ENCODE peak calls at places on chromosomes 1 and 21, in four cellular contexts. X, U, Q and I are unnamed samples.

GRCh38 chr1:225896937-225897549 is 8.1 kb upstream of the LEFTY1 start:
- DNase-seq in X (peak), Q (peak), U (peak), I (no peak)

GRCh38 chr1:9180077-9180819 is 51.3 kb upstream of the GPR157 start:
- DNase-seq in Q (peak), U (no peak), X (peak), I (peak)

GRCh38 chr1:236489710-236490377 is 33.9 kb upstream of the LGALS8 start:
- DNase-seq in X (peak), Q (peak), U (peak), I (no peak)

GRCh38 chr1:236920270-236920894 is 83.9 kb downstream of the MT1HL1 start:
- DNase-seq in U (no peak), X (no peak), Q (no peak), I (no peak)

GRCh38 chr1:234619794-234620247 is 9.8 kb upstream of the IRF2BP2 start:
- DNase-seq in Q (no peak), X (no peak), U (no peak), I (no peak)

GRCh38 chr1:108609483-108610066 is 49.7 kb downstream of the EEIG2 start:
- DNase-seq in X (no peak), U (no peak), Q (no peak), I (no peak)

GRCh38 chr1:162908780-162909179 is 47.8 kb upstream of the CCDC190 start:
- DNase-seq in Q (peak), U (no peak), X (peak), I (no peak)

GRCh38 chr1:59903136-59903754 is 23.3 kb downstream of the CYP2J2 start:
- DNase-seq in U (peak), X (peak), Q (no peak), I (peak)

GRCh38 chr1:247332215-247332900 is 691 bp upstream of the ZNF496 start:
- DNase-seq in X (peak), U (peak), Q (peak), I (peak)

GRCh38 chr1:16028237-16029002 is 6.6 kb downstream of the CLCNKA start:
- DNase-seq in U (no peak), X (no peak), Q (no peak), I (no peak)

GRCh38 chr1:16033101-16033632 is 10.4 kb upstream of the CLCNKB start:
- DNase-seq in Q (no peak), U (no peak), X (no peak), I (no peak)

GRCh38 chr1:16031551-16031950 is 9.7 kb downstream of the CLCNKA start:
- DNase-seq in Q (no peak), X (no peak), U (no peak), I (no peak)

GRCh38 chr1:16029288-16029687 is 7.5 kb downstream of the CLCNKA start:
- DNase-seq in Q (no peak), X (no peak), U (no peak), I (no peak)

GRCh38 chr1:16032388-16033100 is 10.7 kb downstream of the CLCNKA start:
- DNase-seq in Q (peak), U (peak), X (peak), I (peak)
- H4K8ac ChIP-seq in Q (no peak), U (no peak), X (no peak), I (no peak)

GRCh38 chr1:47927165-47927564 is 70.0 kb downstream of the TRABD2B start:
- DNase-seq in Q (no peak), X (no peak), U (no peak), I (no peak)
- H4K8ac ChIP-seq in Q (no peak), X (no peak), U (no peak), I (no peak)

GRCh38 chr1:1287288-1288110 is 7.3 kb downstream of the SCNN1D start:
- DNase-seq in U (no peak), X (no peak), Q (no peak), I (no peak)
- H4K8ac ChIP-seq in U (no peak), X (no peak), Q (no peak), I (no peak)

GRCh38 chr21:44292812-44293195 is 7.0 kb upstream of the PFKL start:
- DNase-seq in Q (no peak), U (no peak), X (no peak), I (no peak)
- H4K8ac ChIP-seq in Q (no peak), U (no peak), X (no peak), I (no peak)

DNA sequence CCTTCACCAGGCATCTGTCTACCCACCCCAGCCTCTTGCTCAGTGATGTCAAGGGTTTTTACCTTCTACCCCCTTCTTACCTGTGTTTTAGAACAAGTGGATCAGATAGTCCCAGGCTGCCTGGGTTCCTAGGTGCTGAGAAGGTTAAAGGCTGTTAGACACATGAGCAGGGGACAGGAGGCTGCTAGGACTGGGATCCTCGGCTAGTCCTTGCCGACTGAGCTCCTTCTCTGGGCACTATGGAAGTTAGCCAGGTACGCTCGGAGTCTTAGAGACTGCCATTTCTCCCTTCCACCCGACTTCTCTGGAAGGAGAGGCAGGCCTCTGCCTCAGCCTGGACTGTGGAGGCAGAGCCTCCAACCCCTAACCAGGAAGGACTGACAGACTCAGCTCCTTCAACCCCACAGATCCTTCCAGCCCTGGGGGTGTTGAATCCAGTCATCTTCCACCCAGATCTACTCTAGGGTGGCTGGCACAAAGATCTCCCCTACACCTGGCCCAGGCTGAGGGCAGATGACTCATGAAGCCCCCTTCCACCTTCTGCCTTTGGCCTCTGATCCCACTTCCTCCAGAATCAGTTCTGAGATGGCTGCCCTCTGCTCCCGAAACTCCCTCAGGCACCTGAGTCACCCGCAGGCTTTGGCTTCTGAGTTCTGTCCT is at the start of gene DYNLT4:
- DNase-seq in Q (no peak), X (no peak), U (no peak), I (no peak)
- H4K8ac ChIP-seq in Q (peak), X (peak), U (no peak), I (peak)

DNA sequence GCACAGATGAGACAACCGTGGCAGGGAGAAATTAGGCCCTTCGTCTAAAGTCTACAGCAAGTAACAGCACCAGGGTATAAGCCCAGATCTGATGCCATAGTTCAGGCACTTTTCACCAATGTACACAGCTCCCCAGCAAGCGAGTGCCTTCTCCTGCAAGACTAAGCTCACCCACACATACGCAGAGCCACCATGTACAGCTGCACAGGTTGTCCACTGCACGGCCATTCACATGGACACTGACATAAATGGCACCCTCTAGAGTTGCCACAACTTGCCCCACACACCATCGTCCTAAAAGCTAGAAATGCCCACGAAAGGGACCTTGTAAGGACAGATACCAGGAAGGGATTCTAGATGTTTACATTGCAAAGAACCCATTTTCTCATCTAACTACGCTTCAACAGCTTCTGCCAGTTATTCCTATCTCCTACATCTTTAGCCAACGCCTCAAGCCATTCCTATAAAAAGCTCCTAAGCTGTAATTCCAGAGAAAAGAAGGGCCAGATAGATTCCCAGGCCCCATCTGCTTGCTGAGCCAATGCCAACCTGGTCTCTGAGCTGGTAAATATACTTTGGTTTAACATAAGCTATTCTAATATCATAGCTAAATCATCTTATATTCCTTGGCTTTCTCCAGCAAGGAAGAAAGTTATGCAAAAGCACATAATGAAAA is 174.0 kb upstream of the KAZN start:
- DNase-seq in Q (no peak), U (no peak), X (no peak), I (no peak)
- H4K8ac ChIP-seq in Q (no peak), U (no peak), X (no peak), I (no peak)

GRCh38 chr1:107263291-107263790 is 122.5 kb downstream of the NTNG1 start:
- DNase-seq in X (no peak), Q (no peak), U (no peak), I (no peak)

GRCh38 chr1:107264561-107264960 is 123.7 kb downstream of the NTNG1 start:
- DNase-seq in Q (peak), U (no peak), X (peak), I (no peak)

GRCh38 chr1:107267489-107267888 is 126.7 kb downstream of the NTNG1 start:
- DNase-seq in U (peak), Q (no peak), X (no peak), I (no peak)

DNA sequence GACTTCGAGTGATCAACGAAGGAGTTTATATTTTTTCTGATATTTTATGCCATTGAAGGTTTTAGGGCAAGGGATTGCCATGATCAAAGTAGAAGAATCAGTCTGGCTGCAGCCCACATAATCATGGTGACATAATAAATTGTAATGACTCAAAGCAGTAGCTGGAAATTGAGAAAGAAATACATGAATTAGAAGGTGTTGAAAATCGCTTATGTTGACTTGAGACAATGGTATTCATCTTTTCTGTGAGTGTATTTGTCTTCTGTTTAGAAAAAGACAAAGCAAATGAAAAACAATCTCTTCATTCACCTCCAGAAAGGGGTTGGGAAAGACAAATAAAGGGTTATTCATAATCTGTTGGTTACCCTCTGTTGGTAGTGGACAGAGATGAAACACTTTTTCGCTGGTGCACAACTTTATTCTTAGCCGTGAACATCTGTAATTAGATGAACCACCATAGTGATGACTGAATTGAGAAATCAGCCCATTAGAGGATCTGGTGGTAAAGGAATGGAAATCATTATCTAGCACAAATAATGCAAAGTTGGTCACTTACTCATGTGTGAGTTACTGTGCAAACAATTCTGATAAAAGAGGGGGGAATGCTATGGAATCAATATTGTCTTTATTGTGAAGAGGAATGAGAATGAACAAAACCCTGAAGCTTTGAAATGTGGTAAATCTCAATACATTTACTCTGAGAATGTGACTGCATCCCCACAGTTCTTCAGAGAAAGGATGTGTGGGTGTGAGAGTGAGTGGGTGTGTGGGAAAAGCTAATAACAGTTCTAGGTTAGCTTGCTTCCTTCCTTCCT is 121.8 kb downstream of the NTNG1 start:
- DNase-seq in U (no peak), X (no peak), Q (no peak), I (no peak)
- H4K8ac ChIP-seq in U (no peak), X (no peak), Q (no peak), I (no peak)